ENCODE peak calls at places on chromosome 17, in eight cellular contexts. One of them, this sample, is unnamed.

GRCh38 chr17:35795007-35795870 is at the start of gene MMP28:
- DNase-seq in progenitor cell of endocrine pancreas: peak
- DNase-seq in GM10248: peak
- DNase-seq in AG04450: no peak
- DNase-seq in colonic mucosa: peak
- DNase-seq in esophagus squamous epithelium: no peak
- DNase-seq in AG09309: no peak
- DNase-seq in MCF 10A: peak
- DNase-seq in this sample: no peak

GRCh38 chr17:9218911-9219310 is 197.6 kb downstream of the NTN1 start:
- DNase-seq in progenitor cell of endocrine pancreas: no peak
- DNase-seq in GM10248: no peak
- DNase-seq in AG04450: no peak
- DNase-seq in colonic mucosa: no peak
- DNase-seq in esophagus squamous epithelium: no peak
- DNase-seq in AG09309: no peak
- DNase-seq in MCF 10A: no peak
- DNase-seq in this sample: no peak

GRCh38 chr17:81251943-81252301 is 12.8 kb downstream of the NDUFAF8 start:
- DNase-seq in progenitor cell of endocrine pancreas: no peak
- DNase-seq in GM10248: no peak
- DNase-seq in AG04450: no peak
- DNase-seq in colonic mucosa: no peak
- DNase-seq in esophagus squamous epithelium: no peak
- DNase-seq in AG09309: no peak
- DNase-seq in MCF 10A: no peak
- DNase-seq in this sample: no peak

GRCh38 chr17:29589524-29590260 is at the start of gene GIT1:
- DNase-seq in progenitor cell of endocrine pancreas: peak
- DNase-seq in GM10248: peak
- DNase-seq in AG04450: no peak
- DNase-seq in colonic mucosa: peak
- DNase-seq in esophagus squamous epithelium: no peak
- DNase-seq in AG09309: no peak
- DNase-seq in MCF 10A: peak
- DNase-seq in this sample: peak

GRCh38 chr17:6306820-6307219 is 128.1 kb downstream of the AIPL1 start:
- DNase-seq in progenitor cell of endocrine pancreas: no peak
- DNase-seq in GM10248: no peak
- DNase-seq in AG04450: no peak
- DNase-seq in colonic mucosa: no peak
- DNase-seq in esophagus squamous epithelium: no peak
- DNase-seq in AG09309: no peak
- DNase-seq in MCF 10A: no peak
- DNase-seq in this sample: no peak

GRCh38 chr17:72588961-72589360 is 468.1 kb downstream of the SOX9 start:
- DNase-seq in progenitor cell of endocrine pancreas: no peak
- DNase-seq in GM10248: no peak
- DNase-seq in AG04450: no peak
- DNase-seq in colonic mucosa: peak
- DNase-seq in esophagus squamous epithelium: no peak
- DNase-seq in AG09309: no peak
- DNase-seq in MCF 10A: peak
- DNase-seq in this sample: no peak

GRCh38 chr17:296382-296781 is 56.2 kb downstream of the RPH3AL start:
- DNase-seq in progenitor cell of endocrine pancreas: no peak
- DNase-seq in GM10248: no peak
- DNase-seq in AG04450: no peak
- DNase-seq in colonic mucosa: no peak
- DNase-seq in esophagus squamous epithelium: no peak
- DNase-seq in AG09309: no peak
- DNase-seq in MCF 10A: no peak
- DNase-seq in this sample: no peak

GRCh38 chr17:45288825-45289224 is 26.9 kb upstream of the SPATA32 start:
- DNase-seq in progenitor cell of endocrine pancreas: no peak
- DNase-seq in GM10248: no peak
- DNase-seq in AG04450: no peak
- DNase-seq in colonic mucosa: no peak
- DNase-seq in esophagus squamous epithelium: no peak
- DNase-seq in AG09309: no peak
- DNase-seq in MCF 10A: no peak
- DNase-seq in this sample: no peak

GRCh38 chr17:10556301-10557005 is 7.0 kb upstream of the MYH2 start:
- DNase-seq in progenitor cell of endocrine pancreas: no peak
- DNase-seq in GM10248: no peak
- DNase-seq in AG04450: no peak
- DNase-seq in colonic mucosa: no peak
- DNase-seq in esophagus squamous epithelium: no peak
- DNase-seq in AG09309: no peak
- DNase-seq in MCF 10A: no peak
- DNase-seq in this sample: no peak

GRCh38 chr17:7912927-7913524 is 3.1 kb downstream of the RNF227 start:
- DNase-seq in progenitor cell of endocrine pancreas: no peak
- DNase-seq in GM10248: peak
- DNase-seq in AG04450: peak
- DNase-seq in colonic mucosa: peak
- DNase-seq in esophagus squamous epithelium: no peak
- DNase-seq in AG09309: no peak
- DNase-seq in MCF 10A: peak
- DNase-seq in this sample: no peak

GRCh38 chr17:21075739-21076085 is 32.9 kb upstream of the USP22 start:
- DNase-seq in progenitor cell of endocrine pancreas: no peak
- DNase-seq in GM10248: no peak
- DNase-seq in AG04450: no peak
- DNase-seq in colonic mucosa: no peak
- DNase-seq in esophagus squamous epithelium: no peak
- DNase-seq in AG09309: no peak
- DNase-seq in MCF 10A: no peak
- DNase-seq in this sample: no peak

GRCh38 chr17:82213251-82214011 is 789 bp upstream of the CCDC57 start:
- DNase-seq in progenitor cell of endocrine pancreas: no peak
- DNase-seq in GM10248: peak
- DNase-seq in AG04450: peak
- DNase-seq in colonic mucosa: no peak
- DNase-seq in esophagus squamous epithelium: no peak
- DNase-seq in AG09309: no peak
- DNase-seq in MCF 10A: peak
- DNase-seq in this sample: no peak

GRCh38 chr17:59859444-59860025 is 33.2 kb downstream of the TUBD1 start:
- DNase-seq in progenitor cell of endocrine pancreas: no peak
- DNase-seq in GM10248: peak
- DNase-seq in AG04450: no peak
- DNase-seq in colonic mucosa: no peak
- DNase-seq in esophagus squamous epithelium: no peak
- DNase-seq in AG09309: peak
- DNase-seq in MCF 10A: peak
- DNase-seq in this sample: no peak

GRCh38 chr17:45251931-45252330 is 10.0 kb downstream of the SPATA32 start:
- DNase-seq in progenitor cell of endocrine pancreas: no peak
- DNase-seq in GM10248: no peak
- DNase-seq in AG04450: no peak
- DNase-seq in colonic mucosa: no peak
- DNase-seq in esophagus squamous epithelium: no peak
- DNase-seq in AG09309: no peak
- DNase-seq in MCF 10A: no peak
- DNase-seq in this sample: no peak

GRCh38 chr17:15213381-15214087 is 51.6 kb downstream of the PMP22 start:
- DNase-seq in progenitor cell of endocrine pancreas: no peak
- DNase-seq in GM10248: no peak
- DNase-seq in AG04450: no peak
- DNase-seq in colonic mucosa: no peak
- DNase-seq in esophagus squamous epithelium: no peak
- DNase-seq in AG09309: peak
- DNase-seq in MCF 10A: peak
- DNase-seq in this sample: no peak

GRCh38 chr17:35084987-35085386 is 21.5 kb upstream of the RFFL start:
- DNase-seq in progenitor cell of endocrine pancreas: no peak
- DNase-seq in GM10248: no peak
- DNase-seq in AG04450: no peak
- DNase-seq in colonic mucosa: no peak
- DNase-seq in esophagus squamous epithelium: no peak
- DNase-seq in AG09309: no peak
- DNase-seq in MCF 10A: peak
- DNase-seq in this sample: no peak

DNA sequence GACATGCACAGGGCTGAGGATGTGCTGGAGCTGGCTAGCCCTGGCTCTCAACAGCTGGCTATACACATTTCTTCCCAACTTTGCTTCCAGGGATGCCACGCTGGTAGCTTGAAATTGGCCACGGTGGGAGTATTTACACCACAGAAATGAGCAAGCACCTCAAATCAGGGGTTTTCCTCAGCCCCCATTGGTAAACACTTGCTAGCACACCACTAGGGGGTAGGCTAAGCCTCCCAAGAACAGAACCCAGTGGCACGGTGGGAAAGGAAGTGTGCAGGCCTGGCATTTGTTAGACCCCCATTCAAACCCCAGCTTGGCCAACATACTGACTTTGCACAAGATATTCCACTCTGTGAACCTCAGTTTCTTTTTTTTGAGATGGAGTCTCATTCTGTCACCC is 12.9 kb downstream of the DRC3 start:
- DNase-seq in progenitor cell of endocrine pancreas: no peak
- DNase-seq in GM10248: peak
- DNase-seq in AG04450: no peak
- DNase-seq in colonic mucosa: no peak
- DNase-seq in esophagus squamous epithelium: no peak
- DNase-seq in AG09309: no peak
- DNase-seq in MCF 10A: no peak
- DNase-seq in this sample: no peak
- TF ChIP-seq CTCF in progenitor cell of endocrine pancreas: no peak
- TF ChIP-seq CTCF in GM10248: peak
- TF ChIP-seq CTCF in AG04450: peak
- TF ChIP-seq CTCF in colonic mucosa: no peak
- TF ChIP-seq CTCF in esophagus squamous epithelium: no peak
- TF ChIP-seq CTCF in AG09309: peak
- TF ChIP-seq CTCF in MCF 10A: peak
- TF ChIP-seq CTCF in this sample: peak

DNA sequence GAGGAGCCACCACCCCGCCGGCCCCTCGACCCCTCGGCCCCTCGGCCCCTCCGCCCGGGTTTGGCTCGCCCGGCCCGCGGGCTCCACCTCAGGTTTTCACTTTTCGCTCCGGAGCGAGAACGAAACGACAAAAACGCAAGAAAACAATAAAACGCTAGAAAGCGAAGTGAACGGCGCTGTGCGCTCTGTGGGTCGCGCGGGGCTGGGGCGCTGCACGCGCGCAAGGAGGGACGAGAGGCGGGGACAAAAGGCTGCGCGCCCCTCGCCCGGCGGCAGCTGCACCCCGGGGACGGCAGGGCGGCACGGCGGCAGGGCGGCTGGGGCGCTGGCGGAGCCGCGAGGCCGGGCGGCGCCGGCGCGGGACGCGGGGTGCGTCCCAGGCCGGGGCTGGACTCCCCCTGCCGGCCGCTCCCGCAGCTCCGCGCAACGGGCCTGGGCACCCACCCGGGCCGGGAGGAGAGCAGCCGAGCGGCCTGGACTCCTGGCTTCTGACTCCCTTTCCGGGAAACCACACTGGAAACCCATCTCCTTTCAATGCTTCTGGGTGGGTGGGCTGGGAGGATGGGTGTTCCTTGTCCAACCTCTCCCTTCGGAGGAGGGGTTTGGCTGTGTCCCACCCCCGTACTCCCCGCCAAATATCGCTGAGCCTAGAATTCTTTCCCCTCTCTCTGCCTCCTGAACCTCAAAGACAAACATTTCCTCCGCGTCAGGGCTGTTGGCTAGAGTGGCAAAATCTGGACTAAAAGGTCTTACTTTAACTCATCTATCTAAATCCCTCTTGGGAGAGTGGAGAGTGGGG is 9.9 kb downstream of the TBX2 start:
- DNase-seq in progenitor cell of endocrine pancreas: peak
- DNase-seq in GM10248: peak
- DNase-seq in AG04450: no peak
- DNase-seq in colonic mucosa: peak
- DNase-seq in esophagus squamous epithelium: no peak
- DNase-seq in AG09309: no peak
- DNase-seq in MCF 10A: peak
- DNase-seq in this sample: peak
- TF ChIP-seq CTCF in progenitor cell of endocrine pancreas: peak
- TF ChIP-seq CTCF in GM10248: peak
- TF ChIP-seq CTCF in AG04450: peak
- TF ChIP-seq CTCF in colonic mucosa: peak
- TF ChIP-seq CTCF in esophagus squamous epithelium: peak
- TF ChIP-seq CTCF in AG09309: peak
- TF ChIP-seq CTCF in MCF 10A: peak
- TF ChIP-seq CTCF in this sample: peak

DNA sequence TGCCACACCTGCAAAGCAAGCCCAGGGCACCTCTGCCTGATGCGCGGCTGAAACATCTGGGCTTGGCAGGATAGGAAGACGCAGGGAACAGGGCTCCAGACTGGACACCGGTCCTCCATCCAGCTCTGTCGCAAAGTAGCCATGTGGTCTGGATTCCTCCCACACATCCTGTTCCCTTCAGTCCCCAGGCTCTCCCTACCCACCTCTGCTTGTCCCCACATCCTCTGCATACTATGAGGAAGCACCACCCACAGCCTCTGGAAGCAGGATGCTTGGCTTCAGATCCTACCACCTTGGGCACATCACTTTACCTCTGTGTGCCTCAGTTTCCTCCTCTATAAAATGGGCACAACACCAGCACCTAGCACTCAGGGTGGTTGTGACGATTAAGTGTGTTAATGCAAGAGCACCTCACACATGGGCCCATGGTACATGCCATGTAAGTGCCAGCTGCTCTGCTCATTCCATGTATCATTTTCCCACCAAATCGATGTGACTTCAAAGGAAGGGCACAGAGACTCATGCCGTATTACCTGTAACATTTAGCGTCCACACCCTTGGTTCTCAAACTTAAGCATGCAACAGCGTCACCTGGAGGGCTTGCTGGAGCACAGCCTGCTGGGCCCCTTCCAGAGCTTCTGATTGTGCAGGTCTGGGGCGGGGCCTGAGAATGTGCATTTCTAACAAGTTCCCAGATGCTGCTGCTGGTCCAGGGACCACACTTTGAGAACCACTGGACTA is 138.6 kb upstream of the SDK2 start:
- DNase-seq in progenitor cell of endocrine pancreas: no peak
- DNase-seq in GM10248: no peak
- DNase-seq in AG04450: no peak
- DNase-seq in colonic mucosa: peak
- DNase-seq in esophagus squamous epithelium: no peak
- DNase-seq in AG09309: no peak
- DNase-seq in MCF 10A: no peak
- DNase-seq in this sample: no peak
- TF ChIP-seq CTCF in progenitor cell of endocrine pancreas: peak
- TF ChIP-seq CTCF in GM10248: no peak
- TF ChIP-seq CTCF in AG04450: no peak
- TF ChIP-seq CTCF in colonic mucosa: peak
- TF ChIP-seq CTCF in esophagus squamous epithelium: peak
- TF ChIP-seq CTCF in AG09309: no peak
- TF ChIP-seq CTCF in MCF 10A: peak
- TF ChIP-seq CTCF in this sample: no peak

DNA sequence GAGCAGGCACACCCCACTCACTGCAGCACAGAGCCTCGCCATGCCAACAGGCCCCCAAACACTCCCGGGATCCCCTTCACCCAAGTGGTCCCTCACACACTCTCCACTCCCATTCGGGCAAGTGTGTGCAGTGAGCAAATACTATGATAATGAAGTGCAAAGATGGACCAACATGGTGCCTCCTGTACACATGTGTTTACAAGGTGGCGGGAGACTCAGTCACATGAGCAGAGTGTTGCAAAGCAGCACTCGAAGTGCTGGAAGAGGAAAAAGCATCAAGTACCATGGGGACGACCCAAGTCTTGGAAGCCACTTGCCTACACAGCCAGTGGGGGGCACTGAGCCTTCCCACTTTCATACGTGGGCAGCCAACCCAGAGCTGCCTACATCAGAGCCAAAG is 17.2 kb upstream of the SP6 start:
- DNase-seq in progenitor cell of endocrine pancreas: no peak
- DNase-seq in GM10248: no peak
- DNase-seq in AG04450: no peak
- DNase-seq in colonic mucosa: no peak
- DNase-seq in esophagus squamous epithelium: no peak
- DNase-seq in AG09309: no peak
- DNase-seq in MCF 10A: no peak
- DNase-seq in this sample: no peak
- TF ChIP-seq CTCF in progenitor cell of endocrine pancreas: no peak
- TF ChIP-seq CTCF in GM10248: no peak
- TF ChIP-seq CTCF in AG04450: no peak
- TF ChIP-seq CTCF in colonic mucosa: no peak
- TF ChIP-seq CTCF in esophagus squamous epithelium: no peak
- TF ChIP-seq CTCF in AG09309: no peak
- TF ChIP-seq CTCF in MCF 10A: no peak
- TF ChIP-seq CTCF in this sample: no peak